ENCODE peak calls at places on chromosomes 4 and X, in ten cellular contexts. X, B, E, T, A, G, D, F, Z and Q are unnamed samples. For H3K79me2 and H3K4me1, the result is how much of the 10 kb centered on the place peaks cover.

GRCh38 chr4:138475116-138475515 is 233.0 kb upstream of the SLC7A11 start:
- DNase-seq in F (no peak), G (no peak), Z (no peak), T (no peak), D (no peak), B (no peak), X (no peak), E (no peak), A (no peak), Q (no peak)

GRCh38 chr4:105765690-105766407 is 57.3 kb downstream of the GSTCD start:
- DNase-seq in F (peak), A (peak), T (peak), D (peak), G (peak), E (peak), Z (no peak), X (peak), B (peak), Q (no peak)

GRCh38 chr4:61200991-61201526 is 933 bp downstream of the ADGRL3 start:
- DNase-seq in Z (peak), F (peak), T (peak), D (no peak), G (peak), E (peak), B (no peak), A (no peak), X (no peak), Q (no peak)

GRCh38 chr4:94976371-94977011 is 218.7 kb downstream of the BMPR1B start:
- DNase-seq in T (peak), X (no peak), E (no peak), F (peak), D (no peak), A (no peak), Z (no peak), G (no peak), B (no peak), Q (no peak)

GRCh38 chr4:99117876-99118693 is 26.0 kb downstream of the ADH4 start:
- DNase-seq in B (no peak), G (no peak), T (peak), F (no peak), D (peak), Z (no peak), X (no peak), E (peak), A (no peak), Q (peak)

GRCh38 chr4:88015659-88016295 is 8.3 kb downstream of the PKD2 start:
- DNase-seq in T (no peak), B (no peak), Z (no peak), G (no peak), A (no peak), F (no peak), E (no peak), D (no peak), X (no peak), Q (no peak)

GRCh38 chr4:176156656-176157055 is 38.7 kb downstream of the SPATA4 start:
- DNase-seq in D (no peak), A (no peak), Z (no peak), G (no peak), B (no peak), T (peak), E (no peak), F (peak), X (no peak), Q (no peak)

GRCh38 chrX:48598645-48599044 is 1.4 kb downstream of the WDR13 start:
- DNase-seq in X (no peak), Z (no peak), A (no peak), G (no peak), E (no peak), F (no peak), T (no peak), B (no peak), D (no peak), Q (no peak)

GRCh38 chr4:186743261-186743660 is 19.6 kb upstream of the FAT1 start:
- DNase-seq in E (no peak), X (no peak), B (no peak), F (no peak), D (no peak), G (no peak), Z (no peak), T (peak), A (no peak), Q (no peak)

GRCh38 chrX:46662188-46662587 is 88.6 kb downstream of the CHST7 start:
- DNase-seq in A (no peak), D (no peak), F (no peak), X (no peak), T (no peak), B (no peak), G (no peak), E (no peak), Z (no peak), Q (no peak)

GRCh38 chr4:89137695-89138094 is 26.4 kb downstream of the TIGD2 start:
- DNase-seq in T (no peak), B (peak), F (no peak), A (no peak), D (no peak), G (peak), X (no peak), Z (no peak), E (peak), Q (no peak)

GRCh38 chrX:30593435-30594200 is 16.1 kb upstream of the TASL start:
- DNase-seq in G (peak), E (peak), F (no peak), A (peak), X (peak), Z (no peak), T (no peak), D (peak), B (no peak), Q (peak)

GRCh38 chrX:7088968-7089615 is 58.4 kb upstream of the STS start:
- DNase-seq in F (no peak), G (peak), X (no peak), A (no peak), Z (peak), E (peak), D (no peak), T (no peak), B (no peak), Q (peak)

GRCh38 chr4:3440011-3440410 is 1.8 kb upstream of the HGFAC start:
- DNase-seq in D (no peak), E (no peak), B (no peak), X (no peak), F (no peak), Z (no peak), A (peak), G (no peak), T (no peak), Q (no peak)

GRCh38 chrX:154525606-154526490 is 9.8 kb upstream of the FAM3A start:
- DNase-seq in T (no peak), X (no peak), Z (no peak), G (no peak), B (no peak), F (no peak), A (no peak), D (no peak), E (no peak), Q (no peak)

GRCh38 chr4:3344596-3344995 is 51.8 kb downstream of the RGS12 start:
- DNase-seq in T (no peak), Z (no peak), B (no peak), F (no peak), X (no peak), E (no peak), G (no peak), A (no peak), D (no peak), Q (no peak)

GRCh38 chr4:25981749-25982148 is 67.7 kb downstream of the SMIM20 start:
- DNase-seq in G (no peak), T (no peak), A (no peak), E (no peak), F (no peak), B (no peak), X (no peak), D (no peak), Z (no peak), Q (no peak)

GRCh38 chrX:23694606-23695005 is 27.3 kb downstream of the PRDX4 start:
- DNase-seq in A (peak), X (peak), D (peak), Z (peak), T (peak), G (peak), B (no peak), F (peak), E (peak), Q (peak)

GRCh38 chrX:54357414-54358377 is at the start of gene WNK3:
- DNase-seq in F (peak), E (peak), G (peak), Z (peak), X (no peak), D (peak), A (peak), T (peak), B (peak), Q (no peak)

GRCh38 chr4:39043697-39044363 is 11.6 kb upstream of the TMEM156 start:
- DNase-seq in D (peak), T (peak), Z (no peak), X (no peak), E (peak), A (no peak), B (no peak), G (no peak), F (no peak), Q (peak)

GRCh38 chrX:48592971-48593370 is 4.3 kb upstream of the WDR13 start:
- DNase-seq in E (no peak), D (no peak), B (no peak), T (no peak), A (no peak), G (no peak), Z (no peak), X (no peak), F (no peak), Q (no peak)

GRCh38 chrX:9285342-9285771 is 179.5 kb upstream of the TBL1X start:
- DNase-seq in Z (no peak), E (no peak), F (no peak), B (no peak), G (no peak), D (no peak), X (no peak), T (no peak), A (no peak), Q (no peak)

GRCh38 chr4:120286813-120287212 is 220.2 kb upstream of the MAD2L1 start:
- DNase-seq in D (no peak), E (peak), F (no peak), X (no peak), T (peak), B (no peak), A (no peak), G (peak), Z (no peak), Q (no peak)

GRCh38 chr4:145933134-145933533 is 5.5 kb downstream of the ZNF827 start:
- DNase-seq in F (peak), A (no peak), B (no peak), X (no peak), E (no peak), D (no peak), G (no peak), Z (no peak), T (peak), Q (no peak)

GRCh38 chr4:121706595-121707021 is 9.8 kb upstream of the ANXA5 start:
- DNase-seq in D (no peak), X (no peak), G (no peak), F (peak), T (peak), Z (no peak), E (no peak), A (no peak), B (no peak), Q (no peak)

GRCh38 chrX:97629597-97629985 is 745.9 kb downstream of the RPA4 start:
- DNase-seq in F (no peak), B (no peak), T (no peak), D (no peak), A (no peak), Z (no peak), E (no peak), G (no peak), X (no peak), Q (no peak)

GRCh38 chr4:167177925-167178324 is 56.4 kb downstream of the SPOCK3 start:
- DNase-seq in B (no peak), D (no peak), G (no peak), X (no peak), A (no peak), F (no peak), T (no peak), Z (peak), E (no peak), Q (peak)

GRCh38 chr4:52655505-52655904 is 3.6 kb downstream of the USP46 start:
- DNase-seq in T (no peak), A (no peak), B (no peak), E (no peak), D (no peak), X (no peak), G (no peak), F (no peak), Z (no peak), Q (no peak)

GRCh38 chrX:106437407-106437806 is 174.4 kb upstream of the RADX start:
- DNase-seq in T (no peak), Z (peak), A (no peak), G (no peak), X (no peak), D (no peak), F (peak), E (no peak), B (no peak), Q (no peak)

DNA sequence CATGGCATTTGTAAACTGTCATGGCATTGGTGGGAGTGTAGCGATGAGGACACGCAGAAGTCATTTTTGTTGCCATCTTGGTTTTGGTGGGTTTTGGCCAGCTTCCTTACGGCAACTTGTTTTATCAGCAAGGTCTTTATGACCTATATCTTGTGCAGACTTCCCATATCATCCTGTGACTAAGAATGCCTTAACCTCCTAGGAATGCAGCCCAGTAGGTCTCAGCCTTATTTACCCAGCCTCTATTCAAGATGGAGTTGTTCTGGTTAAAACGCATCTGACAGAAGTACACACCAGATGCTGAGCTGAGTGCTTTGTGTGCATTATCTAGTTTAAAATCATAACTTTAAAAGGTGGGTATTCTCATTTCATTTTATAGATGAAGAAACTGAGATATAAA is 268.8 kb upstream of the GALNT7 start:
- DNase-seq in G (no peak), D (no peak), E (no peak), X (no peak), T (no peak), B (no peak), Z (no peak), A (no peak), F (no peak), Q (no peak)
- H3K27ac ChIP-seq in G (no peak), D (no peak), E (no peak), X (no peak), T (no peak), B (no peak), Z (no peak), A (no peak), F (no peak), Q (no peak)

DNA sequence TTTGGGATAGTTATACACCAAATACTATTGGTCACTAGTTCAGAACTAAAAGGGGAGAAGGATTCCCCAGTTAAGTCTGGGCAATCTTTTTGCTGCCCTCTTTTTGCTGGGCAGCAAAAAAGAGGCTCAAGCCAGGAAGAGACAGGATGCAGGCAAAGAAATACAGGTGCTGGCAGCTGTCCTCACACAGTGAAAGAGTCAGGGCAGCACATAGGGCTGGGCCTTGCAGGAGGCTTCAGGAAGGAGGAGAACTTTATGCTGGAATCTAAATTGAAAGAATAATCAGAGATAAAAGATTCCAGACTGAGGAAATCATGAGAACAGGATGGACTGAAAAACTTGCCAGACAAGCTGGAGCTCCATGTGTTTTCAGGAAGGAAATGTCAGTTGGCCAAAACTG is 46.8 kb downstream of the PDGFC start:
- DNase-seq in Z (no peak), T (no peak), D (no peak), F (no peak), B (no peak), E (no peak), G (no peak), X (no peak), A (no peak), Q (no peak)
- H3K79me2 ChIP-seq in Z (under half), T (half or more), D (under half), F (half or more), B (under half), E (under half), G (under half), X (under half), A (under half), Q (under half)

GRCh38 chr4:1164956-1165545 is 7.3 kb downstream of the SPON2 start:
- DNase-seq in T (no peak), G (no peak), F (no peak), E (no peak), X (no peak), D (no peak), B (no peak), A (no peak), Z (no peak), Q (no peak)
- H3K4me1 ChIP-seq in T (under half), G (under half), F (under half), E (under half), X (under half), D (under half), B (under half), A (under half), Z (under half), Q (under half)

DNA sequence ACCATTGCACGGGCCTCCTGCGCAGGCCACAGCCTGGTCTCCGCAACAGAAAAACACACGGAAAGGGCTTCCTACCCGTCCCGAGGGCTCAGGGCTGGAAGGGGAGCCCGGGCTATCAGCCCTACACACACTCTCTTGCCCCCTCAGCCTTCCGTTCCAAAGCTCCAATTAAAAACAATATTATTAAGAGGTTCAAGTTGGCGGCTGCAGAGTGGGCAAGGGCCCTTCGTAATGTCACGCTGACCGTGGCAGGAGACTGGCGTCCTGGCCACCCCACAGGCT is 220.5 kb upstream of the PSAPL1 start:
- DNase-seq in A (no peak), F (no peak), T (no peak), B (no peak), Z (no peak), E (no peak), X (no peak), G (no peak), D (no peak), Q (no peak)
- H3K27ac ChIP-seq in A (no peak), F (no peak), T (no peak), B (no peak), Z (no peak), E (no peak), X (no peak), G (no peak), D (no peak), Q (no peak)

DNA sequence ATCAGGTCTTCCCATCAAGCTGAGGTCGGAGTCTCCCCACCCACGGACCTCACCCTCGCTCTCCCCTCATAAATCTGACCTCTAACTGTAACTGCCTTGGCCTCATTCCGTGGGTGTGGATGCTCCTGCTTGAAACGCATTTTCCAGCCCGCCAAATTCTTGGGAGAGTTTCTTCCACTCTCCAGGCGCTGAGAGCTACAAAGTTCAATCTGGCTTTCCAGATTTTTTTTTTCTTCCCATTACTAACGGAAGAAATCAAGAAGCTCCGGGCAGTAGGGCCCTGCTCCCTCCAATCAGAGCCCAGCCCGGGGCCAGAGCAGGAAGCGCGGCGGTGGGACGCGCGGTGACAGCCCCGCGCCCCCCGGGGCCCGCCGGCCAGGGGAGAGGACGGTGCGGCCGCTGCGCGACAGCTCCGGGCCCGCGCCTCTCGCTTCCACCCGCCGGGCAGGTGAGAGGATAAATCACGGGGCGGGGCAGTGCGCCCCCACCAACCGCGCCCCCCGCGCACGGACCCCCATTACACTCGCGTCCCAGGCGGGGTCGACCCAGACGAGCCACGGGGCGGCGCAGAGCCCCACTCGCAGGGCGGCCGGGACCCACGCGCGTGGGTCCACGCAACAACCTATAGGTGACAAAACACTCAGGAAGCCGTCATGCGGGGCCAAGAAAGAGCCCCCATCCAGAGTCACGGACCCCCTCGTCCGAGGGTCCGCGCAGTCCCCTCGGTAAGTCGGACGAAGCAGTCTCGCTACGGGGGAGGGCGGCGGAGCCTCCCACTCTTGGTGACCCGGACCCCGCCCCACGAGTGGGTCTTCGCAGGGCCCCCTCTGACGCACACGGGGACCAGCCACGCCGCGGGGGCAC is 916 bp downstream of the AFAP1 start:
- DNase-seq in A (no peak), G (no peak), Z (peak), X (no peak), E (peak), F (no peak), D (no peak), T (peak), B (no peak), Q (no peak)
- H3K79me2 ChIP-seq in A (half or more), G (under half), Z (under half), X (under half), E (under half), F (half or more), D (under half), T (half or more), B (under half), Q (under half)

GRCh38 chr4:173214661-173215060 is 46.0 kb downstream of the GALNT7 start:
- DNase-seq in D (no peak), E (no peak), B (no peak), G (no peak), X (no peak), Z (no peak), T (no peak), A (no peak), F (peak), Q (no peak)
- H3K4me1 ChIP-seq in D (under half), E (under half), B (under half), G (under half), X (half or more), Z (under half), T (under half), A (half or more), F (under half), Q (under half)

GRCh38 chrX:16868920-16869319 is 1.2 kb downstream of the RBBP7 start:
- DNase-seq in T (peak), B (no peak), E (no peak), Z (no peak), A (no peak), D (no peak), G (no peak), X (no peak), F (no peak), Q (no peak)
- H3K27ac ChIP-seq in T (peak), B (peak), E (no peak), Z (peak), A (peak), D (peak), G (no peak), X (peak), F (peak), Q (peak)